ENCODE peak calls at places on chromosomes 11 and 22, in four cellular contexts. One of them, this sample, is unnamed. For H3K4me1, the result is how much of the 10 kb centered on the place peaks cover.

GRCh38 chr11:18066626-18067025 is 20.6 kb upstream of the TPH1 start:
- DNase-seq in fibroblast of lung: peak
- DNase-seq in HCT116: no peak
- DNase-seq in A549: no peak
- DNase-seq in this sample: no peak

GRCh38 chr22:30290318-30290678 is 993 bp upstream of the CASTOR1 start:
- DNase-seq in fibroblast of lung: no peak
- DNase-seq in HCT116: no peak
- DNase-seq in A549: no peak
- DNase-seq in this sample: peak

GRCh38 chr11:65781962-65782815 is 1.4 kb upstream of the AP5B1 start:
- DNase-seq in fibroblast of lung: no peak
- DNase-seq in HCT116: no peak
- DNase-seq in A549: no peak
- DNase-seq in this sample: no peak

GRCh38 chr22:19748991-19749665 is 11.4 kb upstream of the TBX1 start:
- DNase-seq in fibroblast of lung: no peak
- DNase-seq in HCT116: no peak
- DNase-seq in A549: no peak
- DNase-seq in this sample: no peak

GRCh38 chr11:130525307-130525706 is 76.9 kb downstream of the ADAMTS15 start:
- DNase-seq in fibroblast of lung: no peak
- DNase-seq in HCT116: no peak
- DNase-seq in A549: no peak
- DNase-seq in this sample: no peak

GRCh38 chr22:27105142-27106025 is 448.0 kb downstream of the MIAT start:
- DNase-seq in fibroblast of lung: peak
- DNase-seq in HCT116: no peak
- DNase-seq in A549: no peak
- DNase-seq in this sample: no peak

GRCh38 chr11:62823677-62824076 is 8.2 kb downstream of the STX5 start:
- DNase-seq in fibroblast of lung: no peak
- DNase-seq in HCT116: no peak
- DNase-seq in A549: no peak
- DNase-seq in this sample: no peak

GRCh38 chr11:107293677-107294344 is 163.8 kb downstream of the CWF19L2 start:
- DNase-seq in fibroblast of lung: peak
- DNase-seq in HCT116: no peak
- DNase-seq in A549: no peak
- DNase-seq in this sample: no peak

GRCh38 chr11:125603207-125603606 is 10.6 kb downstream of the STT3A start:
- DNase-seq in fibroblast of lung: peak
- DNase-seq in HCT116: no peak
- DNase-seq in A549: no peak
- DNase-seq in this sample: no peak

GRCh38 chr11:128624269-128625170 is 37.2 kb upstream of the ETS1 start:
- DNase-seq in fibroblast of lung: no peak
- DNase-seq in HCT116: no peak
- DNase-seq in A549: no peak
- DNase-seq in this sample: no peak

GRCh38 chr11:126149759-126150236 is 61.7 kb downstream of the RPUSD4 start:
- DNase-seq in fibroblast of lung: peak
- DNase-seq in HCT116: no peak
- DNase-seq in A549: no peak
- DNase-seq in this sample: no peak

GRCh38 chr11:95084509-95084908 is 5.1 kb upstream of the ENDOD1 start:
- DNase-seq in fibroblast of lung: no peak
- DNase-seq in HCT116: no peak
- DNase-seq in A549: no peak
- DNase-seq in this sample: no peak

GRCh38 chr11:19646921-19647320 is 65.7 kb upstream of the NAV2 start:
- DNase-seq in fibroblast of lung: peak
- DNase-seq in HCT116: no peak
- DNase-seq in A549: no peak
- DNase-seq in this sample: no peak

GRCh38 chr11:225734-226453 is 10.2 kb downstream of the SIRT3 start:
- DNase-seq in fibroblast of lung: no peak
- DNase-seq in HCT116: no peak
- DNase-seq in A549: no peak
- DNase-seq in this sample: peak

GRCh38 chr22:31945971-31946680 is 1.8 kb downstream of the YWHAH start:
- DNase-seq in fibroblast of lung: no peak
- DNase-seq in HCT116: no peak
- DNase-seq in A549: no peak
- DNase-seq in this sample: no peak

GRCh38 chr11:23856654-23857053 is 640.2 kb upstream of the LUZP2 start:
- DNase-seq in fibroblast of lung: peak
- DNase-seq in HCT116: no peak
- DNase-seq in A549: no peak
- DNase-seq in this sample: no peak

GRCh38 chr11:43903086-43903485 is 22.5 kb downstream of the ALKBH3 start:
- DNase-seq in fibroblast of lung: no peak
- DNase-seq in HCT116: no peak
- DNase-seq in A549: no peak
- DNase-seq in this sample: no peak

GRCh38 chr22:20011993-20012740 is 4.5 kb downstream of the ARVCF start:
- DNase-seq in fibroblast of lung: no peak
- DNase-seq in HCT116: no peak
- DNase-seq in A549: no peak
- DNase-seq in this sample: no peak

GRCh38 chr11:128548655-128549255 is 38.6 kb downstream of the ETS1 start:
- DNase-seq in fibroblast of lung: peak
- DNase-seq in HCT116: no peak
- DNase-seq in A549: no peak
- DNase-seq in this sample: no peak

GRCh38 chr11:11171854-11172253 is 181.2 kb downstream of the CSNK2A3 start:
- DNase-seq in fibroblast of lung: no peak
- DNase-seq in HCT116: no peak
- DNase-seq in A549: no peak
- DNase-seq in this sample: no peak

GRCh38 chr11:60764879-60765278 is 8.2 kb downstream of the MS4A15 start:
- DNase-seq in fibroblast of lung: no peak
- DNase-seq in HCT116: no peak
- DNase-seq in A549: no peak
- DNase-seq in this sample: no peak

GRCh38 chr11:119316729-119317591 is at the start of gene MCAM:
- DNase-seq in fibroblast of lung: peak
- DNase-seq in HCT116: no peak
- DNase-seq in A549: no peak
- DNase-seq in this sample: no peak

GRCh38 chr22:25702571-25703167 is 39.3 kb upstream of the MYO18B start:
- DNase-seq in fibroblast of lung: no peak
- DNase-seq in HCT116: no peak
- DNase-seq in A549: no peak
- DNase-seq in this sample: peak

GRCh38 chr22:27022256-27022655 is 364.9 kb downstream of the MIAT start:
- DNase-seq in fibroblast of lung: no peak
- DNase-seq in HCT116: no peak
- DNase-seq in A549: no peak
- DNase-seq in this sample: peak

GRCh38 chr11:111634981-111635705 is 32.9 kb downstream of the SIK2 start:
- DNase-seq in fibroblast of lung: peak
- DNase-seq in HCT116: no peak
- DNase-seq in A549: no peak
- DNase-seq in this sample: peak

GRCh38 chr11:1632053-1632714 is 2.6 kb downstream of the KRTAP5-5 start:
- DNase-seq in fibroblast of lung: no peak
- DNase-seq in HCT116: no peak
- DNase-seq in A549: no peak
- DNase-seq in this sample: no peak

GRCh38 chr11:32839308-32839707 is 9.6 kb downstream of the PRRG4 start:
- DNase-seq in fibroblast of lung: no peak
- DNase-seq in HCT116: no peak
- DNase-seq in A549: no peak
- DNase-seq in this sample: no peak

GRCh38 chr11:32838505-32839274 is 9.0 kb downstream of the PRRG4 start:
- DNase-seq in fibroblast of lung: no peak
- DNase-seq in HCT116: no peak
- DNase-seq in A549: peak
- DNase-seq in this sample: peak

GRCh38 chr11:32847511-32847910 is 17.8 kb downstream of the PRRG4 start:
- DNase-seq in fibroblast of lung: no peak
- DNase-seq in HCT116: no peak
- DNase-seq in A549: no peak
- DNase-seq in this sample: no peak

GRCh38 chr11:32840587-32840986 is 10.9 kb downstream of the PRRG4 start:
- DNase-seq in fibroblast of lung: no peak
- DNase-seq in HCT116: no peak
- DNase-seq in A549: peak
- DNase-seq in this sample: no peak

GRCh38 chr11:32843544-32843943 is 13.8 kb downstream of the PRRG4 start:
- DNase-seq in fibroblast of lung: no peak
- DNase-seq in HCT116: no peak
- DNase-seq in A549: no peak
- DNase-seq in this sample: no peak
- TF ChIP-seq CTCF in fibroblast of lung: no peak
- TF ChIP-seq CTCF in HCT116: no peak
- TF ChIP-seq CTCF in A549: no peak
- TF ChIP-seq CTCF in this sample: no peak

GRCh38 chr22:38266120-38266519 is 6.7 kb downstream of the TMEM184B start:
- DNase-seq in fibroblast of lung: no peak
- DNase-seq in HCT116: no peak
- DNase-seq in A549: no peak
- DNase-seq in this sample: no peak

GRCh38 chr22:38267086-38267485 is 5.7 kb downstream of the TMEM184B start:
- DNase-seq in fibroblast of lung: no peak
- DNase-seq in HCT116: no peak
- DNase-seq in A549: no peak
- DNase-seq in this sample: no peak

GRCh38 chr22:38261478-38261803 is 11.4 kb downstream of the TMEM184B start:
- DNase-seq in fibroblast of lung: no peak
- DNase-seq in HCT116: no peak
- DNase-seq in A549: no peak
- DNase-seq in this sample: no peak

GRCh38 chr22:38262051-38262795 is 10.6 kb downstream of the TMEM184B start:
- DNase-seq in fibroblast of lung: no peak
- DNase-seq in HCT116: no peak
- DNase-seq in A549: no peak
- DNase-seq in this sample: peak

DNA sequence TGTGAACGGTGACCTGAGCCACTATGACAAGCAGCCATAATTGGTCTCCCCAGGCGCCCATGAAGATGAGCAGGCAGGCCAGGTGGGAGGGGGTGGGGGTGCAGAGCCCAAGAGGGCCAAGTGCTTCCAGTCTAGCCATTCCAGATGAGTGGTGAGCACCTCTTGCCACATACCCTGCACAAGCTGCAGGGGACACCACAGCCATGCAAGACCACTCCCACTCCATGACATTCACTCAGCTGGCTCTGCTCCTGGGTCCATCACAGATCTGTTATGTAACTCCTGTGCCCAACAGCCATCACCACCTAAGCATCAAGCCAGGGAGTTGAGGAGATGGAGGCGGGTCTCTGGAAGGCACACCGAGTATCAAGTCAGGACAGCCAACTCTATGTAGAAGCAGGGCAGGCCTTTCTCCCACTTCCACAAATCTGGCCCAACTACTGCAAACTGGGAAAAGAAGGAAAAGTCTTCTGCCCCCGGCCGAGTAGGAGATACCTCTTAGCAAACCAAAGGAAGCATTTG is 8.4 kb downstream of the TMEM184B start:
- DNase-seq in fibroblast of lung: no peak
- DNase-seq in HCT116: no peak
- DNase-seq in A549: no peak
- DNase-seq in this sample: no peak
- H3K4me1 ChIP-seq in fibroblast of lung: under half
- H3K4me1 ChIP-seq in HCT116: under half
- H3K4me1 ChIP-seq in A549: under half
- H3K4me1 ChIP-seq in this sample: under half

GRCh38 chr11:13384837-13385417 is 78.1 kb downstream of the BTBD10 start:
- DNase-seq in fibroblast of lung: peak
- DNase-seq in HCT116: peak
- DNase-seq in A549: peak
- DNase-seq in this sample: no peak
- TF ChIP-seq CTCF in fibroblast of lung: peak
- TF ChIP-seq CTCF in HCT116: peak
- TF ChIP-seq CTCF in A549: peak
- TF ChIP-seq CTCF in this sample: peak

GRCh38 chr11:76149713-76150112 is 56.6 kb downstream of the WNT11 start:
- DNase-seq in fibroblast of lung: no peak
- DNase-seq in HCT116: no peak
- DNase-seq in A549: no peak
- DNase-seq in this sample: no peak
- H3K4me1 ChIP-seq in fibroblast of lung: under half
- H3K4me1 ChIP-seq in HCT116: under half
- H3K4me1 ChIP-seq in A549: under half
- H3K4me1 ChIP-seq in this sample: under half